ENCODE peak calls at places on chromosomes 2 and 18, in ten cellular contexts. U is 8988T, L is left ventricle myocardium superior, D is RKO, W is EL, I is M059J, Z is posterior cingulate gyrus, J is kidney epithelial cell, C is EH, E is HCT116. M is an unnamed sample.

GRCh38 chr2:128300621-128301020 is 18.0 kb downstream of the HS6ST1 start:
- DNase-seq in U (no peak), L (peak), D (no peak), W (no peak), I (peak), Z (peak), J (no peak), C (peak), E (no peak), M (no peak)

GRCh38 chr18:48002933-48003365 is 72.5 kb upstream of the SMAD2 start:
- DNase-seq in U (peak), L (peak), D (peak), W (peak), I (peak), Z (no peak), J (peak), C (peak), E (peak), M (peak)

GRCh38 chr2:42115588-42115987 is 53.6 kb upstream of the EML4 start:
- DNase-seq in U (no peak), L (no peak), D (no peak), W (no peak), I (no peak), Z (no peak), J (no peak), C (no peak), E (no peak), M (no peak)

GRCh38 chr2:240257940-240258580 is 117.6 kb upstream of the OTOS start:
- DNase-seq in U (no peak), L (no peak), D (no peak), W (no peak), I (no peak), Z (peak), J (no peak), C (no peak), E (no peak), M (no peak)

GRCh38 chr2:239357954-239358754 is 42.7 kb downstream of the HDAC4 start:
- DNase-seq in U (no peak), L (no peak), D (no peak), W (no peak), I (no peak), Z (no peak), J (no peak), C (peak), E (no peak), M (no peak)

GRCh38 chr2:85132834-85133637 is at the start of gene TCF7L1:
- DNase-seq in U (peak), L (peak), D (no peak), W (peak), I (peak), Z (peak), J (no peak), C (peak), E (peak), M (peak)

GRCh38 chr2:235710933-235711332 is 217.1 kb downstream of the AGAP1 start:
- DNase-seq in U (no peak), L (no peak), D (no peak), W (no peak), I (no peak), Z (peak), J (no peak), C (no peak), E (no peak), M (no peak)

GRCh38 chr2:75047907-75048625 is 89.6 kb downstream of the POLE4 start:
- DNase-seq in U (no peak), L (no peak), D (peak), W (peak), I (peak), Z (no peak), J (peak), C (peak), E (no peak), M (no peak)

GRCh38 chr2:222862068-222862914 is 1.5 kb downstream of the ACSL3 start:
- DNase-seq in U (no peak), L (no peak), D (peak), W (peak), I (peak), Z (no peak), J (no peak), C (peak), E (no peak), M (no peak)

GRCh38 chr2:240575101-240575965 is 7.0 kb downstream of the RNPEPL1 start:
- DNase-seq in U (no peak), L (no peak), D (no peak), W (no peak), I (no peak), Z (peak), J (no peak), C (no peak), E (no peak), M (no peak)

GRCh38 chr2:38068228-38068627 is 7.7 kb downstream of the CYP1B1 start:
- DNase-seq in U (no peak), L (no peak), D (no peak), W (no peak), I (no peak), Z (no peak), J (no peak), C (no peak), E (no peak), M (no peak)

GRCh38 chr2:38263293-38263692 is 113.8 kb downstream of the ATL2 start:
- DNase-seq in U (no peak), L (no peak), D (peak), W (no peak), I (no peak), Z (no peak), J (no peak), C (no peak), E (no peak), M (no peak)

GRCh38 chr18:61333271-61333745 is at the start of gene CDH20:
- DNase-seq in U (no peak), L (no peak), D (no peak), W (no peak), I (no peak), Z (peak), J (no peak), C (no peak), E (no peak), M (no peak)

GRCh38 chr2:156944871-156945270 is 312.6 kb upstream of the GALNT5 start:
- DNase-seq in U (no peak), L (no peak), D (no peak), W (no peak), I (peak), Z (no peak), J (no peak), C (no peak), E (no peak), M (no peak)

GRCh38 chr2:239768031-239768800 is 256.9 kb downstream of the NDUFA10 start:
- DNase-seq in U (no peak), L (no peak), D (no peak), W (no peak), I (no peak), Z (no peak), J (no peak), C (no peak), E (no peak), M (no peak)

GRCh38 chr2:161436411-161436810 is 20.3 kb downstream of the TBR1 start:
- DNase-seq in U (no peak), L (no peak), D (peak), W (peak), I (peak), Z (no peak), J (no peak), C (peak), E (no peak), M (no peak)

GRCh38 chr2:11417946-11418585 is 47.9 kb downstream of the E2F6 start:
- DNase-seq in U (no peak), L (no peak), D (peak), W (no peak), I (no peak), Z (no peak), J (no peak), C (no peak), E (no peak), M (no peak)

GRCh38 chr2:10325278-10326145 is 22.8 kb downstream of the HPCAL1 start:
- DNase-seq in U (no peak), L (no peak), D (no peak), W (no peak), I (no peak), Z (no peak), J (no peak), C (no peak), E (no peak), M (peak)

GRCh38 chr2:98479959-98480524 is 35.4 kb downstream of the INPP4A start:
- DNase-seq in U (no peak), L (peak), D (no peak), W (peak), I (peak), Z (no peak), J (no peak), C (peak), E (no peak), M (no peak)

GRCh38 chr18:44715245-44715644 is 34.6 kb downstream of the SETBP1 start:
- DNase-seq in U (no peak), L (no peak), D (no peak), W (peak), I (peak), Z (no peak), J (peak), C (peak), E (no peak), M (peak)

GRCh38 chr18:45384137-45384998 is 230.9 kb upstream of the SLC14A2 start:
- DNase-seq in U (peak), L (peak), D (peak), W (peak), I (peak), Z (no peak), J (no peak), C (peak), E (peak), M (peak)

GRCh38 chr18:5155180-5155906 is 41.7 kb downstream of the AKAIN1 start:
- DNase-seq in U (no peak), L (no peak), D (no peak), W (no peak), I (no peak), Z (no peak), J (no peak), C (no peak), E (no peak), M (no peak)

GRCh38 chr2:203743441-203743932 is 37.0 kb downstream of the CD28 start:
- DNase-seq in U (no peak), L (no peak), D (no peak), W (peak), I (peak), Z (no peak), J (no peak), C (peak), E (no peak), M (peak)

GRCh38 chr18:31454066-31454708 is 6.6 kb downstream of the DSG3 start:
- DNase-seq in U (peak), L (no peak), D (peak), W (no peak), I (peak), Z (no peak), J (peak), C (peak), E (peak), M (no peak)

GRCh38 chr2:198957183-198957582 is 500.6 kb downstream of the SATB2 start:
- DNase-seq in U (no peak), L (no peak), D (no peak), W (no peak), I (peak), Z (no peak), J (no peak), C (peak), E (no peak), M (no peak)

GRCh38 chr2:235936493-235936892 is 231.7 kb downstream of the GBX2 start:
- DNase-seq in U (no peak), L (no peak), D (no peak), W (no peak), I (no peak), Z (no peak), J (no peak), C (peak), E (no peak), M (no peak)

GRCh38 chr2:29223257-29223656 is 108.0 kb downstream of the CLIP4 start:
- DNase-seq in U (no peak), L (no peak), D (no peak), W (no peak), I (no peak), Z (no peak), J (no peak), C (no peak), E (no peak), M (no peak)

GRCh38 chr18:79964330-79965118 is at the start of gene HSBP1L1:
- DNase-seq in U (peak), L (peak), D (peak), W (peak), I (peak), Z (peak), J (no peak), C (peak), E (peak), M (peak)

GRCh38 chr2:195575021-195575420 is 82.0 kb upstream of the SLC39A10 start:
- DNase-seq in U (no peak), L (no peak), D (no peak), W (no peak), I (no peak), Z (no peak), J (no peak), C (no peak), E (no peak), M (no peak)

GRCh38 chr2:28633739-28634138 is 117.9 kb upstream of the PPP1CB start:
- DNase-seq in U (no peak), L (no peak), D (no peak), W (peak), I (no peak), Z (no peak), J (peak), C (peak), E (no peak), M (no peak)

GRCh38 chr2:152122161-152122560 is 23.3 kb upstream of the CACNB4 start:
- DNase-seq in U (no peak), L (no peak), D (no peak), W (no peak), I (no peak), Z (no peak), J (no peak), C (no peak), E (no peak), M (no peak)

GRCh38 chr2:9590635-9591034 is 35.0 kb upstream of the ADAM17 start:
- DNase-seq in U (no peak), L (no peak), D (peak), W (no peak), I (no peak), Z (no peak), J (no peak), C (no peak), E (no peak), M (no peak)

GRCh38 chr2:164706522-164706921 is 85.2 kb upstream of the GRB14 start:
- DNase-seq in U (no peak), L (no peak), D (peak), W (peak), I (peak), Z (no peak), J (peak), C (peak), E (no peak), M (no peak)

GRCh38 chr2:67286981-67287759 is 110.0 kb upstream of the ETAA1 start:
- DNase-seq in U (no peak), L (no peak), D (no peak), W (no peak), I (peak), Z (no peak), J (no peak), C (no peak), E (no peak), M (no peak)

GRCh38 chr2:16652296-16653082 is 13.1 kb downstream of the CYRIA start:
- DNase-seq in U (no peak), L (no peak), D (no peak), W (no peak), I (no peak), Z (no peak), J (no peak), C (no peak), E (no peak), M (peak)

GRCh38 chr2:178177066-178177679 is 17.1 kb upstream of the OSBPL6 start:
- DNase-seq in U (no peak), L (no peak), D (peak), W (peak), I (peak), Z (no peak), J (no peak), C (peak), E (no peak), M (no peak)

GRCh38 chr2:31219131-31219969 is 2.0 kb upstream of the CAPN14 start:
- DNase-seq in U (no peak), L (peak), D (no peak), W (no peak), I (no peak), Z (no peak), J (no peak), C (no peak), E (no peak), M (no peak)

M was measured in lung.